ENCODE peak calls at places on chromosome 21, in six cellular contexts. S is HL-60, E is left lung, H is adrenal gland, T is stomach, G is fibroblast of mammary gland. I is an unnamed sample.

GRCh38 chr21:44957047-44957831 is 17.4 kb downstream of the SLX9 start:
- DNase-seq in S (no peak), E (peak), H (no peak), T (no peak), G (no peak), I (no peak)

GRCh38 chr21:42499430-42500106 is 3.5 kb upstream of the RSPH1 start:
- DNase-seq in S (no peak), E (no peak), H (no peak), T (no peak), G (no peak), I (no peak)

GRCh38 chr21:41857771-41858300 is 21.3 kb downstream of the PRDM15 start:
- DNase-seq in S (no peak), E (no peak), H (no peak), T (no peak), G (no peak), I (no peak)

GRCh38 chr21:45021428-45022347 is 52.7 kb upstream of the ADARB1 start:
- DNase-seq in S (no peak), E (peak), H (peak), T (no peak), G (no peak), I (no peak)

GRCh38 chr21:43208561-43209332 is 39.9 kb downstream of the CRYAA start:
- DNase-seq in S (no peak), E (no peak), H (peak), T (no peak), G (no peak), I (no peak)

GRCh38 chr21:33943293-33943692 is 27.7 kb upstream of the ATP5PO start:
- DNase-seq in S (no peak), E (no peak), H (no peak), T (no peak), G (no peak), I (no peak)

GRCh38 chr21:15289896-15290841 is 225.4 kb upstream of the NRIP1 start:
- DNase-seq in S (no peak), E (peak), H (no peak), T (peak), G (no peak), I (no peak)

GRCh38 chr21:34886554-34887385 is 162.3 kb downstream of the RUNX1 start:
- DNase-seq in S (no peak), E (peak), H (peak), T (no peak), G (peak), I (no peak)

GRCh38 chr21:45135122-45135521 is 60.7 kb downstream of the ADARB1 start:
- DNase-seq in S (no peak), E (no peak), H (no peak), T (no peak), G (no peak), I (no peak)

GRCh38 chr21:35933466-35933865 is 126.9 kb downstream of the SETD4 start:
- DNase-seq in S (peak), E (no peak), H (peak), T (no peak), G (peak), I (peak)

GRCh38 chr21:42341776-42342542 is 8.8 kb downstream of the TFF2 start:
- DNase-seq in S (no peak), E (no peak), H (peak), T (no peak), G (no peak), I (no peak)

GRCh38 chr21:44289381-44290010 is 3.8 kb downstream of the AIRE start:
- DNase-seq in S (no peak), E (peak), H (no peak), T (no peak), G (no peak), I (no peak)

GRCh38 chr21:33510826-33511225 is 19.3 kb upstream of the DNAJC28 start:
- DNase-seq in S (no peak), E (no peak), H (no peak), T (no peak), G (no peak), I (no peak)

GRCh38 chr21:44766014-44766817 is 35.4 kb downstream of the UBE2G2 start:
- DNase-seq in S (no peak), E (peak), H (peak), T (no peak), G (no peak), I (no peak)

GRCh38 chr21:43812139-43812821 is 22.9 kb downstream of the RRP1 start:
- DNase-seq in S (no peak), E (peak), H (no peak), T (peak), G (no peak), I (no peak)

GRCh38 chr21:24470852-24471251 is 1136.4 kb downstream of the MRPL39 start:
- DNase-seq in S (no peak), E (no peak), H (no peak), T (no peak), G (no peak), I (no peak)

GRCh38 chr21:38165466-38166213 is 91.2 kb upstream of the KCNJ15 start:
- DNase-seq in S (no peak), E (no peak), H (peak), T (no peak), G (peak), I (no peak)

GRCh38 chr21:41583274-41583790 is 75.4 kb upstream of the TMPRSS2 start:
- DNase-seq in S (no peak), E (peak), H (no peak), T (peak), G (no peak), I (no peak)

GRCh38 chr21:45372732-45373355 is 32.1 kb upstream of the COL18A1 start:
- DNase-seq in S (no peak), E (peak), H (no peak), T (no peak), G (no peak), I (no peak)

GRCh38 chr21:34989337-34990151 is 59.6 kb downstream of the RUNX1 start:
- DNase-seq in S (no peak), E (no peak), H (no peak), T (no peak), G (peak), I (no peak)

GRCh38 chr21:40120944-40121575 is 253.8 kb downstream of the PCP4 start:
- DNase-seq in S (no peak), E (no peak), H (no peak), T (no peak), G (peak), I (peak)

GRCh38 chr21:35611752-35612151 is 448.6 kb downstream of the SETD4 start:
- DNase-seq in S (no peak), E (no peak), H (no peak), T (no peak), G (no peak), I (peak)

GRCh38 chr21:42739061-42739931 is 85.9 kb downstream of the PDE9A start:
- DNase-seq in S (no peak), E (no peak), H (no peak), T (no peak), G (peak), I (no peak)

GRCh38 chr21:45130324-45130774 is 56.0 kb downstream of the ADARB1 start:
- DNase-seq in S (no peak), E (peak), H (peak), T (no peak), G (peak), I (peak)

GRCh38 chr21:43866233-43866632 is 1.2 kb downstream of the AGPAT3 start:
- DNase-seq in S (no peak), E (peak), H (peak), T (no peak), G (peak), I (peak)

GRCh38 chr21:44517175-44517899 is 22.7 kb downstream of the KRTAP10-1 start:
- DNase-seq in S (no peak), E (peak), H (peak), T (peak), G (peak), I (no peak)

GRCh38 chr21:18545908-18546307 is 142.3 kb upstream of the TMPRSS15 start:
- DNase-seq in S (no peak), E (no peak), H (no peak), T (no peak), G (peak), I (no peak)

GRCh38 chr21:14767192-14767852 is 221.2 kb upstream of the SAMSN1 start:
- DNase-seq in S (no peak), E (no peak), H (no peak), T (no peak), G (no peak), I (no peak)

GRCh38 chr21:35460441-35460840 is 411.3 kb upstream of the RUNX1 start:
- DNase-seq in S (no peak), E (no peak), H (no peak), T (no peak), G (no peak), I (no peak)

GRCh38 chr21:42038826-42039425 is 28.8 kb upstream of the ZBTB21 start:
- DNase-seq in S (no peak), E (peak), H (no peak), T (no peak), G (peak), I (peak)

DNA sequence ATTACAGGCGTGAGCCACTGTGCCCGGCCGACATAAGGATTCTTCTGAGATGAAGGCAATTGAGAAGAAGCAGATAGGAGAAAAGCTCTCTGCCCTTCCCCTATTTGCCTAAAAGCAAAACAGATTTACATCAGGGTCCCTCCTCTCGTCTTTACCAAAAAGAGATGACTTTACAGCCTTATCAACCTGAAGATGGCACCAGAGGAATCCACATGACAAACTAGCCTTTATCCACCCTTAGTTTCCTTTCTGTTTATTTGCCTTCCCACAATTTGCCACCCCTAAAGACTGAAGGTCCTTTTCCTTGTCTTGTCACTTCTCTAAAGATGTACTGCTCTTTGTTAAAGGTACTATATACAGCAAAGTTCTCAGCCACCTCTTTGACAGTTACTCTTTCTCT is 70.7 kb upstream of the KRTAP19-8 start:
- DNase-seq in S (no peak), E (no peak), H (no peak), T (no peak), G (peak), I (no peak)
- TF ChIP-seq CTCF in S (no peak), E (no peak), H (no peak), T (no peak), G (peak), I (no peak)

DNA sequence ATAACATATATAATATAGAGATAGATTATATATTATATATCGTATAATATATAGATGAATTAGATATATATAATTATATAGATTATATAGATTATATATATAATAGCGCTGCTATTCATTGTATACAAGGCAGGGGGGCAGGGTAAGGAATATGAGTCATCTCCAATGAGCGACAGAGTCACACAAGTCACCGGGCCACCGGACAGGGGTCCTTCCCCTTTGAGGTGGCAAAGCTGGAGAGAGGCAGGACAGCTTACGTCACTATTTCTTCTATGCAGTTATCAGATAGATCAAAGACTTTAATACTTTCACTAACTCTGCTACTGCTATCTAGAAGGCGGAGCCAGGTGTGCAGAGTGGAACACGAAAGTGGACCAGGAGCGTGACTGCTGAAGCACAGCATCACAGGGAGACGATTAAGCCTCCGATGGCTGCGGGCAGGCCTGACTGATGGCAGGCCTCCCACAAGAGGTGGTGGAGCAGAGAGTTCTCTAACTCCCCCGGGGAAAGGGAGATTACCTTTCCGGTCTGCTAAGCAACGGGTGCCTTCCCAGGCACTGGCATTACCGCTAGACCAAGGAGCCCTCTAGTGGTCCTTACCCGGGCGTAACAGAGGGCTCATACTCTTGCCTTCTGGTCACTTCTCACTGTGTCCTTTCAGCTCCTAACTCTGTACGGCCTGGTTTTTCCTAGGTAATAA is 2154.7 kb downstream of the MRPL39 start:
- DNase-seq in S (no peak), E (no peak), H (no peak), T (no peak), G (no peak), I (no peak)
- TF ChIP-seq CTCF in S (no peak), E (no peak), H (no peak), T (no peak), G (no peak), I (no peak)

DNA sequence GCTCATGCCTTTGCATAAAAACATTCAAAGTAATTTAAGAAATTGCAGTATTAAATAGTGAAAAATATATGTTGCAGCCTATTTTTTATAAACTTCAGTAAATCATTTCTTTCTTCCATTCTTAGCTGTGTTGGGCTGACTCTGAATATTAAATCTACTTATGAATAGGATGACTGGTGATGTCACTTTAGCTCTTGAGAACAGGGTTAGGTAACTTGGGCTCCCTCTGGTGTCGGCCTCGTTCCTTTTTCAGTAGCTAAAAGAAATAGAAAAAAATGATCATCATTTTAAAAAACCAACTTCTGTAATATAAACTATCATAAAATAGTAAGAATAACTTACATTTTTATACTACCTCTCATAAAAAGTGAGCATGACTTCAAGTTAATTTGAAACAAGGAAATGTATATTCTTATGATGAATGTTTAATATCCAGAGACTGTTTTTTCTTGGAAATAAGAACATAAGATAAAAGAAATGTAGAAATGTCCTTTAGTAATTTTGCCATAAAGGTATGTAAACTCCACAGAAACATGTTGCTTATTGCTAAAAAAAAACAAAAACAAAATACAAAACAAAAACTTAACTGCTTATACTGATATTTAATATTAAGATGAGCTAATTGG is 26.8 kb upstream of the NCAM2 start:
- DNase-seq in S (peak), E (no peak), H (peak), T (no peak), G (peak), I (peak)
- TF ChIP-seq CTCF in S (no peak), E (no peak), H (peak), T (no peak), G (peak), I (peak)

DNA sequence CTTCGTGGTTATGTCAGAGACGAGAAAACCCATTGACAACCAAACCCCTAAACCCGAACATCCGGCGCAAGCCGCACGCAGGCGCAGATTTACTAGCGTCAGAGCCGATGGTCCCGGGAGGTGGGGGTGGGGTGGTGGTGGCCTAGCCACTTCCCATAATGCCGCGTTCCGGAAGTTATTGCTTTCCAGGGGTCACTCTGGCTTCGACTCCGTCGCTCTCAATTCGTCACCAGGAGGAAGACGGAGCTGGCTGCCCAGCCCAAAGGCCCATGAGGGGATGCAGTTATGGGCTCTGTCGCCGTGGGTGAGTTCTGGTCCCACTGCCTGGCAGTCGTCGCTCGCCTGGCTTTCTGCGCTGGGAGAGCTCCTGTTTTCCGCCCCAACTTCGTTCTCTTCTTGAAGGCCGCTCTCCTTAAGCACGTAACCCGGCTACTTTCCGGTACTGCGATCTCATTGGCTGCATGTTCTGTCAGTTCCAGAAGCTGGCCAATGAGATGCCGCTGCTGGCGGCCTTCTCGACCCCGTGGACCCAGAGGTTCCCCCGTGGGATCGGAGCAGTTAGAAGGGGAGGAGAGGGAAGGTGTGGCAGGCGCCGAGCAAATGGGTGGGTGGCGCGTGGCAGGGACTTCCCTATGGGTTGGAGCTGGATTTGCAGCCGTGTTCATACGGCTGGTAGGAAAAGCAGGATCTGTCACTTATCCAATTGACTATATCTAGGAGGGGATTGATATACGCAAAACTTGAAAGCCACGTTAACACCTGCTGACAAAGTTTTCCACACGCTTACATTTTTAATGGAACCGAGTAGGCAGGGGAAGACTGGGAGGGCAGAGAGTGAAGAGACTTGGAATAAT is at the start of gene USP16:
- DNase-seq in S (peak), E (peak), H (peak), T (peak), G (peak), I (peak)
- TF ChIP-seq CTCF in S (no peak), E (peak), H (no peak), T (no peak), G (peak), I (peak)

I was measured in HFFc6.